ENCODE peak calls at places on chromosome 3, in five cellular contexts. R, I, Y, Z and G are unnamed samples.

GRCh38 chr3:58531555-58531954 is 5.4 kb downstream of the ACOX2 start:
- DNase-seq in R (no peak), I (no peak), Y (no peak), Z (no peak), G (no peak)

GRCh38 chr3:111737712-111738097 is 121.4 kb upstream of the PHLDB2 start:
- DNase-seq in R (peak), I (no peak), Y (peak), Z (no peak), G (peak)

GRCh38 chr3:78785004-78785403 is 982.8 kb downstream of the ROBO1 start:
- DNase-seq in R (no peak), I (no peak), Y (no peak), Z (no peak), G (no peak)

GRCh38 chr3:167829057-167829456 is 93.5 kb downstream of the SERPINI1 start:
- DNase-seq in R (no peak), I (no peak), Y (no peak), Z (peak), G (no peak)

GRCh38 chr3:56725175-56725574 is 42.1 kb upstream of the TASOR start:
- DNase-seq in R (no peak), I (no peak), Y (no peak), Z (no peak), G (no peak)

GRCh38 chr3:191238321-191238817 is 39.3 kb downstream of the OSTN start:
- DNase-seq in R (no peak), I (no peak), Y (no peak), Z (no peak), G (no peak)

GRCh38 chr3:192812736-192813383 is 85.5 kb upstream of the FGF12 start:
- DNase-seq in R (peak), I (no peak), Y (peak), Z (peak), G (peak)

GRCh38 chr3:81765425-81765824 is 4.0 kb upstream of the GBE1 start:
- DNase-seq in R (no peak), I (no peak), Y (no peak), Z (no peak), G (no peak)

GRCh38 chr3:182920515-182921084 is 59.7 kb downstream of the DCUN1D1 start:
- DNase-seq in R (no peak), I (no peak), Y (peak), Z (no peak), G (no peak)

GRCh38 chr3:37198996-37199395 is 24.6 kb upstream of the LRRFIP2 start:
- DNase-seq in R (no peak), I (no peak), Y (no peak), Z (no peak), G (no peak)

GRCh38 chr3:48623851-48624547 is 2.4 kb upstream of the TMEM89 start:
- DNase-seq in R (no peak), I (no peak), Y (no peak), Z (peak), G (no peak)

GRCh38 chr3:34727700-34728099 is 911.6 kb upstream of the ARPP21 start:
- DNase-seq in R (no peak), I (no peak), Y (no peak), Z (no peak), G (no peak)

GRCh38 chr3:56783644-56784451 is 17.9 kb downstream of the ARHGEF3 start:
- DNase-seq in R (peak), I (peak), Y (peak), Z (peak), G (peak)

GRCh38 chr3:120875989-120876388 is 32.0 kb upstream of the STXBP5L start:
- DNase-seq in R (no peak), I (no peak), Y (no peak), Z (no peak), G (no peak)

GRCh38 chr3:78728406-78729145 is 1039.2 kb downstream of the ROBO1 start:
- DNase-seq in R (peak), I (no peak), Y (peak), Z (no peak), G (peak)

GRCh38 chr3:71658131-71658530 is 67.1 kb downstream of the EIF4E3 start:
- DNase-seq in R (peak), I (no peak), Y (peak), Z (no peak), G (peak)

GRCh38 chr3:187997490-187997889 is 156.5 kb upstream of the LPP start:
- DNase-seq in R (no peak), I (no peak), Y (no peak), Z (no peak), G (no peak)

GRCh38 chr3:111045564-111045963 is 26.1 kb upstream of the NECTIN3 start:
- DNase-seq in R (no peak), I (no peak), Y (no peak), Z (no peak), G (no peak)

GRCh38 chr3:149784064-149784704 is 8.2 kb downstream of the ANKUB1 start:
- DNase-seq in R (no peak), I (no peak), Y (no peak), Z (no peak), G (peak)

GRCh38 chr3:57164217-57164605 is 942 bp downstream of the IL17RD start:
- DNase-seq in R (peak), I (no peak), Y (peak), Z (no peak), G (no peak)

GRCh38 chr3:1191061-1191460 is 98.2 kb downstream of the CNTN6 start:
- DNase-seq in R (no peak), I (no peak), Y (peak), Z (no peak), G (no peak)

GRCh38 chr3:48464713-48465221 is 18.2 kb downstream of the ATRIP start:
- DNase-seq in R (no peak), I (no peak), Y (no peak), Z (no peak), G (no peak)

GRCh38 chr3:65245133-65246076 is 557.6 kb upstream of the ADAMTS9 start:
- DNase-seq in R (peak), I (no peak), Y (no peak), Z (no peak), G (peak)

GRCh38 chr3:180631317-180631716 is 29.4 kb downstream of the TTC14 start:
- DNase-seq in R (no peak), I (no peak), Y (no peak), Z (no peak), G (no peak)

GRCh38 chr3:21405671-21406667 is 345.0 kb downstream of the ZNF385D start:
- DNase-seq in R (no peak), I (no peak), Y (no peak), Z (no peak), G (no peak)

GRCh38 chr3:194773666-194774455 is 88.2 kb downstream of the FAM43A start:
- DNase-seq in R (no peak), I (no peak), Y (no peak), Z (no peak), G (no peak)

GRCh38 chr3:149790265-149790664 is 2.1 kb downstream of the ANKUB1 start:
- DNase-seq in R (no peak), I (no peak), Y (no peak), Z (no peak), G (no peak)

GRCh38 chr3:64332461-64333350 is 107.4 kb upstream of the PRICKLE2 start:
- DNase-seq in R (no peak), I (no peak), Y (no peak), Z (no peak), G (no peak)

GRCh38 chr3:147089286-147089685 is 317.1 kb downstream of the ZIC4 start:
- DNase-seq in R (no peak), I (no peak), Y (no peak), Z (no peak), G (no peak)

GRCh38 chr3:57095361-57095760 is 34.9 kb downstream of the SPATA12 start:
- DNase-seq in R (no peak), I (no peak), Y (no peak), Z (no peak), G (no peak)

GRCh38 chr3:126952261-126952982 is 30.5 kb upstream of the PLXNA1 start:
- DNase-seq in R (no peak), I (no peak), Y (no peak), Z (no peak), G (no peak)

GRCh38 chr3:58041182-58041825 is 33.1 kb downstream of the FLNB start:
- DNase-seq in R (no peak), I (no peak), Y (no peak), Z (no peak), G (peak)

GRCh38 chr3:38580450-38581382 is 68.8 kb downstream of the SCN5A start:
- DNase-seq in R (no peak), I (no peak), Y (no peak), Z (no peak), G (no peak)

DNA sequence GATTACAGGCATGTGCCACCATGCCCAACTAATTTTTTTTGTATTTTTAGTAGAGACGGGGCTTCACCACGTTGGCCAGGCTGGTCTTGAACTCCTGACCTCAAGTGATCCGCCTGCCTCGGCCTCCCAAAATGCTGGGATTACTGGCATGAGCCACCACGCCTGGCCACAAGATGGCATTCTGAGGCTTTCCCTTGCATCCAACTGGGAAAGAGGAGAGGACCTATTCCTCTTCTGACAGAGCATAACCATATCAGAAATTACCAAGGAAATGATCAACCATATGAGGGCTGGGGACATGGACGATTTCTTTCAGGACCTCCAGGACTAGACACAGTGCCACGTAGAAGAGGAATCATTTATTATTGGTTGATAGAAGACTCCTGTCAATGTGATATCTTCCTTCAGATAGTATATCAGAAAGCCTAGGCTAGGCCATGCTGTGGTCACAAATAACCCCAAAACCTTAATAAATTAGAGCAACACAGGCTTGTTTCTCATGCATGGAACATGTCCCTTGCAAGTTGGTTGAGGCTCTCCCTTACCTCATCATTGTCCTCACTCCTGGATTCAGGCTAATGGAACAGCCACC is 372.3 kb upstream of the IL12A start:
- DNase-seq in R (peak), I (no peak), Y (peak), Z (no peak), G (no peak)
- TF ChIP-seq CTCF in R (peak), I (no peak), Y (peak), Z (no peak), G (peak)

DNA sequence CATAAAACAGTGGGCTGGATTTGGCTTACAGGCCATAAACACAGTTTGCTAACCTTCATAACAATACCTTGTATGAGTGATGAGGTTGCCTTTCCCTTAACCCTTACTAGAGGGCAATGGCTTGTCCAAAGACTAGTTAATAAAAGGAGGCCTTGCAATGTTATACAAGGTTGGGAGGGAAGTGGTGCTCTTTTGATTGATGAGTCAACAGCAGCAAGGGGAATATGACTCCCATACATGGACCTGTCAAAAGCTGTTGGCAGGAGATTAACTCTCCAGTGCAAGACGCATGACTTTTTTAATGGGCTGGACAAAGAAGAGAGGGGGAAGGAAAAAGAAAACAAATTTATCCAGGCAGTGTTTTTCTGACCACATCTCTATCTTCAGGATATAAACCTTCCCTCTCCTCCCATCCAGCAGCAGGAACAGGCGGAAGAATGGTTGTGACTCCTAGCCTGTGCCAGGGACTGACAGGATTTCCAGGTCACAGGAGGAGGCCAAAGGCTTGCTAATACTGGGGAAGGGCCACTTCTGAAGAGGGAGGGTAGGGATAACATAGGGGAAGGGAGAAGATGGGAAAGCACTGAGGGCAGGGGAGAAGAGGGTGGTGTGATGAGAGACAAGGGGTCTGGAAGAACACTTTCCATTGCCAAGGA is 35.2 kb upstream of the ARL14 start:
- DNase-seq in R (peak), I (no peak), Y (no peak), Z (no peak), G (peak)
- H3K4me3 ChIP-seq in R (no peak), I (no peak), Y (no peak), Z (no peak), G (no peak)

DNA sequence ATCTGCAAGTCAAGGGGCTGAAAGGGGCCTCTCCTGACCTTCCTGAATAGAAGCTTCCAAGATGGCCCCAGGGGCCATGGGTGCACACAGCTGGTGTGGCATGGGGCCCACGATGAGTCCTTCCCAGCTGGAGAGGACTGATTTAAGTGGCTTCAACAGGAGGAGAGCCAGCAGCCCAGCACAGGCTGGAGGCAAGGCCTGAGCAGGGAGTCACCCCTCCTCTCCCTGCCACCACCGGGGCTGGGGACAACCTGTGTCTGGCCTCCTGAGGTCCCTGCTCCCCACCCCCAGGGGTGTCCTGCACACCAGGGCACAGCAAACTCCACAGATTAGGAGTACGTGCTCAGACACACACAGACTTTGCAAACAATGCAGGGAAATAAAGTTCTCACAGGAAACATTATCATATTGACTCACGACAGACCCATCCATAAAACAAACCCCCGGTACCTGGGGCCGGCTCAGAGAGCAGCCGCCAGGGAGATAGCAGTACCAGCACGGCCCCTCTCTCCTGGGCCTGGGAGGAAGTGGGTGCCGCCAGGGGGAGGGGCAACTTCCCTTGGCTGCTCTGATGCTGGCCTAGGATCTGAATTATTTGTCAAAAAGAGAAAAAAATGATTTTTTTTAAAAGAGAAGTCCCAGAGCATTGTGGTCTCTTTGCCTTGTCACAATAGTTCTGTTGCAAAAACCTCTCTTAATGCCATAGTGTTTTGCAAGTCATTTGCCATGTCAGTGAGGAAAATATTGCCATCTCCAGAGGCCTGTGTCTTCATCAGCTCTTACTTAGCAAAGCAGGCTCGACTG is 21.9 kb upstream of the TSEN2 start:
- DNase-seq in R (no peak), I (peak), Y (peak), Z (no peak), G (no peak)
- TF ChIP-seq CTCF in R (no peak), I (no peak), Y (no peak), Z (no peak), G (no peak)

GRCh38 chr3:143329567-143330164 is 210.1 kb downstream of the CHST2 start:
- DNase-seq in R (no peak), I (no peak), Y (peak), Z (no peak), G (no peak)
- H3K4me3 ChIP-seq in R (no peak), I (no peak), Y (no peak), Z (no peak), G (no peak)

GRCh38 chr3:49994476-49994875 is 54.5 kb downstream of the RBM6 start:
- DNase-seq in R (no peak), I (no peak), Y (no peak), Z (no peak), G (no peak)

GRCh38 chr3:50003766-50004278 is 63.9 kb downstream of the RBM6 start:
- DNase-seq in R (no peak), I (no peak), Y (no peak), Z (no peak), G (no peak)

GRCh38 chr3:49997862-49998261 is 57.9 kb downstream of the RBM6 start:
- DNase-seq in R (no peak), I (no peak), Y (no peak), Z (no peak), G (no peak)

GRCh38 chr3:50003216-50003615 is 63.3 kb downstream of the RBM6 start:
- DNase-seq in R (no peak), I (no peak), Y (no peak), Z (no peak), G (no peak)

GRCh38 chr3:49998326-49998725 is 58.4 kb downstream of the RBM6 start:
- DNase-seq in R (no peak), I (no peak), Y (peak), Z (no peak), G (peak)
- TF ChIP-seq CTCF in R (no peak), I (no peak), Y (no peak), Z (no peak), G (no peak)

DNA sequence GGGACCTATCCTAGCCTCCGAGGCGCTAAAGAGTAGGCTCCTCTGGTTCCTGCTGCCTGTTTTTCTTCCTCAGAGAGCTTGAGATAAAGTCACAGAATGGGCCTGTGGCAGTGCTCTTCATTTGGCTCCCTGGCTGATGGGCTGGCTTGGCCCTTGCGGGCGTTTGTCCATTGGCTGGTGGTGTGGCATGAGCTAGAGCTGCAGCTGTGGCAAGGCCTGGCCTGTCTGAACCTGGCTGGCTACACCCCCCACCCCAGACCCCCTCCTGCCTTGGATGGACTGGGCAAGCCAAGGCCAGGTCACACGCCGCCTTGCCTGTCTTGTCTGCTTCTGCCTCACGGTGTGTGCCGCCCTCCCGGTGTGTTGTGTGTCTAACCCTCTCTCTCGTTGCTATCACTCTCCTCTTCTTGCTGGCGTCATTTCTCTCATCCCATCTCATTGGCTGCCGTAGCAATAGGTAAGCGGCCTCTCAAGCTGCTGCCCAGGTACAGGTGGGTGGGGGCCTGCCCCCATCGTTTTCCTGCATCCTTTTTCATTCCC is 3.2 kb downstream of the AP2M1 start:
- DNase-seq in R (no peak), I (no peak), Y (no peak), Z (no peak), G (no peak)
- H3K4me3 ChIP-seq in R (no peak), I (no peak), Y (no peak), Z (no peak), G (peak)

GRCh38 chr3:52108302-52109232 is 45.7 kb downstream of the POC1A start:
- DNase-seq in R (peak), I (no peak), Y (no peak), Z (no peak), G (no peak)
- TF ChIP-seq CTCF in R (peak), I (no peak), Y (peak), Z (no peak), G (no peak)

GRCh38 chr3:123641505-123641904 is 56.7 kb upstream of the HACD2 start:
- DNase-seq in R (no peak), I (no peak), Y (no peak), Z (no peak), G (no peak)
- H3K4me3 ChIP-seq in R (no peak), I (no peak), Y (no peak), Z (no peak), G (no peak)

GRCh38 chr3:140134231-140134630 is 199.2 kb downstream of the CLSTN2 start:
- DNase-seq in R (no peak), I (no peak), Y (no peak), Z (no peak), G (no peak)
- TF ChIP-seq CTCF in R (no peak), I (no peak), Y (no peak), Z (no peak), G (no peak)

DNA sequence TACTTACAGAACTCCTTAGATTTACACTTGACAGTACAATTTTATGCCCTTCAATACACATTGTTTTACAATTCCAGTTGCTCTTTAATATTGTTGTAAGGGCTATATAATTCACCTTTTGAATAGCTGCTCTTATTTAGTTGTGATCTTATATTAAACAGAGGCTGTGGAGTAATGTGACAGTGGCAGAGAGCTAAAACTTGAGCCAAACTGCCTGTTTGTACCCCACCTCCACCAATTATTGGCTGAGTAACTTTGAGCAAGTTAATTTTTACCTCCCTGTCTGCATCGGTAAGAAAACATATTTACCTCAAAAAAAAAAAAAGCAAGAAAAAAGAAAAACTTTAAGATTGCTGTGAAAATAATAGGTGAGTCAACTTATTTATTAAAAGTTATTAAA is 1.6 kb downstream of the SEC62 start:
- DNase-seq in R (no peak), I (no peak), Y (no peak), Z (no peak), G (no peak)
- H3K4me3 ChIP-seq in R (no peak), I (peak), Y (peak), Z (peak), G (peak)